ENCODE peak calls at places on chromosomes 1 and 21, in five cellular contexts. One of them, this sample, is unnamed.

GRCh38 chr1:223343692-223344091 is 20.3 kb downstream of the SUSD4 start:
- DNase-seq in amniotic stem cell: no peak
- DNase-seq in GM12865: no peak
- DNase-seq in omental fat pad: no peak
- DNase-seq in NCI-H1436: no peak
- DNase-seq in this sample: no peak

GRCh38 chr1:93690341-93690740 is 8.7 kb upstream of the BCAR3 start:
- DNase-seq in NCI-H1436: no peak
- DNase-seq in omental fat pad: no peak
- DNase-seq in GM12865: no peak
- DNase-seq in amniotic stem cell: no peak
- DNase-seq in this sample: no peak

GRCh38 chr21:39000496-39000895 is 182.8 kb downstream of the PSMG1 start:
- DNase-seq in omental fat pad: no peak
- DNase-seq in amniotic stem cell: no peak
- DNase-seq in GM12865: no peak
- DNase-seq in NCI-H1436: no peak
- DNase-seq in this sample: no peak

GRCh38 chr1:52127181-52128175 is 14.4 kb upstream of the ZFYVE9 start:
- DNase-seq in GM12865: peak
- DNase-seq in NCI-H1436: peak
- DNase-seq in amniotic stem cell: peak
- DNase-seq in omental fat pad: no peak
- DNase-seq in this sample: no peak

GRCh38 chr1:100511773-100512172 is 26.2 kb upstream of the GPR88 start:
- DNase-seq in GM12865: no peak
- DNase-seq in omental fat pad: no peak
- DNase-seq in amniotic stem cell: no peak
- DNase-seq in NCI-H1436: no peak
- DNase-seq in this sample: no peak

GRCh38 chr1:248837045-248837793 is 805 bp upstream of the ZNF672 start:
- DNase-seq in omental fat pad: peak
- DNase-seq in NCI-H1436: no peak
- DNase-seq in GM12865: no peak
- DNase-seq in amniotic stem cell: no peak
- DNase-seq in this sample: no peak

GRCh38 chr1:203104789-203105188 is 19.0 kb upstream of the MYOG start:
- DNase-seq in GM12865: no peak
- DNase-seq in omental fat pad: no peak
- DNase-seq in NCI-H1436: no peak
- DNase-seq in amniotic stem cell: no peak
- DNase-seq in this sample: no peak

GRCh38 chr1:13699936-13700520 is at the start of gene PRDM2:
- DNase-seq in amniotic stem cell: no peak
- DNase-seq in GM12865: peak
- DNase-seq in omental fat pad: no peak
- DNase-seq in NCI-H1436: peak
- DNase-seq in this sample: no peak

GRCh38 chr1:87435484-87435883 is 106.8 kb downstream of the LMO4 start:
- DNase-seq in NCI-H1436: no peak
- DNase-seq in omental fat pad: no peak
- DNase-seq in amniotic stem cell: no peak
- DNase-seq in GM12865: peak
- DNase-seq in this sample: no peak

GRCh38 chr1:202107801-202108731 is 14.7 kb upstream of the GPR37L1 start:
- DNase-seq in NCI-H1436: no peak
- DNase-seq in omental fat pad: no peak
- DNase-seq in GM12865: no peak
- DNase-seq in amniotic stem cell: no peak
- DNase-seq in this sample: no peak

GRCh38 chr1:223202376-223202775 is 59.3 kb upstream of the TLR5 start:
- DNase-seq in NCI-H1436: no peak
- DNase-seq in GM12865: no peak
- DNase-seq in amniotic stem cell: no peak
- DNase-seq in omental fat pad: no peak
- DNase-seq in this sample: no peak

GRCh38 chr1:10074855-10075418 is 42.2 kb downstream of the UBE4B start:
- DNase-seq in NCI-H1436: no peak
- DNase-seq in amniotic stem cell: no peak
- DNase-seq in omental fat pad: no peak
- DNase-seq in GM12865: no peak
- DNase-seq in this sample: no peak

GRCh38 chr1:21663251-21663950 is 5.8 kb downstream of the RAP1GAP start:
- DNase-seq in amniotic stem cell: no peak
- DNase-seq in GM12865: no peak
- DNase-seq in omental fat pad: no peak
- DNase-seq in NCI-H1436: no peak
- DNase-seq in this sample: no peak

GRCh38 chr1:167529829-167530474 is 11.6 kb upstream of the CD247 start:
- DNase-seq in omental fat pad: no peak
- DNase-seq in amniotic stem cell: no peak
- DNase-seq in GM12865: no peak
- DNase-seq in NCI-H1436: no peak
- DNase-seq in this sample: no peak

GRCh38 chr1:162846256-162847212 is 14.4 kb downstream of the CCDC190 start:
- DNase-seq in omental fat pad: no peak
- DNase-seq in NCI-H1436: no peak
- DNase-seq in GM12865: no peak
- DNase-seq in amniotic stem cell: peak
- DNase-seq in this sample: peak

GRCh38 chr1:27656157-27656893 is 15.7 kb downstream of the IFI6 start:
- DNase-seq in NCI-H1436: no peak
- DNase-seq in GM12865: peak
- DNase-seq in amniotic stem cell: no peak
- DNase-seq in omental fat pad: no peak
- DNase-seq in this sample: peak

GRCh38 chr1:48772221-48772620 is 4.5 kb downstream of the BEND5 start:
- DNase-seq in omental fat pad: no peak
- DNase-seq in GM12865: no peak
- DNase-seq in NCI-H1436: no peak
- DNase-seq in amniotic stem cell: no peak
- DNase-seq in this sample: no peak

GRCh38 chr1:25737151-25737550 is 62.8 kb upstream of the SELENON start:
- DNase-seq in GM12865: no peak
- DNase-seq in omental fat pad: no peak
- DNase-seq in NCI-H1436: no peak
- DNase-seq in amniotic stem cell: no peak
- DNase-seq in this sample: no peak

GRCh38 chr1:45543599-45544417 is 6.8 kb upstream of the AKR1A1 start:
- DNase-seq in omental fat pad: no peak
- DNase-seq in GM12865: peak
- DNase-seq in NCI-H1436: no peak
- DNase-seq in amniotic stem cell: no peak
- DNase-seq in this sample: no peak

GRCh38 chr1:119368556-119368955 is at the start of gene HAO2:
- DNase-seq in NCI-H1436: no peak
- DNase-seq in GM12865: no peak
- DNase-seq in omental fat pad: no peak
- DNase-seq in amniotic stem cell: no peak
- DNase-seq in this sample: no peak

GRCh38 chr1:200258447-200259375 is 151.1 kb downstream of the ZNF281 start:
- DNase-seq in NCI-H1436: peak
- DNase-seq in omental fat pad: no peak
- DNase-seq in amniotic stem cell: no peak
- DNase-seq in GM12865: peak
- DNase-seq in this sample: no peak

GRCh38 chr1:159084152-159084551 is 7.6 kb upstream of the AIM2 start:
- DNase-seq in amniotic stem cell: no peak
- DNase-seq in GM12865: no peak
- DNase-seq in NCI-H1436: no peak
- DNase-seq in omental fat pad: no peak
- DNase-seq in this sample: no peak

GRCh38 chr1:65209005-65209885 is 61.2 kb downstream of the AK4 start:
- DNase-seq in GM12865: peak
- DNase-seq in omental fat pad: no peak
- DNase-seq in amniotic stem cell: peak
- DNase-seq in NCI-H1436: no peak
- DNase-seq in this sample: no peak

GRCh38 chr1:232059726-232060360 is 433.3 kb downstream of the DISC1 start:
- DNase-seq in omental fat pad: no peak
- DNase-seq in amniotic stem cell: no peak
- DNase-seq in GM12865: no peak
- DNase-seq in NCI-H1436: no peak
- DNase-seq in this sample: no peak

GRCh38 chr1:38077523-38078147 is 31.0 kb upstream of the POU3F1 start:
- DNase-seq in amniotic stem cell: no peak
- DNase-seq in GM12865: no peak
- DNase-seq in NCI-H1436: no peak
- DNase-seq in omental fat pad: no peak
- DNase-seq in this sample: no peak

This sample was measured in BJ.